ENCODE peak calls at places on chromosomes 12 and 14, in seven cellular contexts. One of them, this sample, is unnamed.

GRCh38 chr12:107328442-107329133 is 235.2 kb upstream of the CRY1 start:
- DNase-seq in HepG2: no peak
- DNase-seq in HCT116: no peak
- DNase-seq in GM12878: no peak
- DNase-seq in SK-N-SH: no peak
- DNase-seq in K562: no peak
- DNase-seq in H1: no peak
- DNase-seq in this sample: no peak

GRCh38 chr12:115472852-115473251 is 788.9 kb upstream of the TBX3 start:
- DNase-seq in HepG2: no peak
- DNase-seq in HCT116: no peak
- DNase-seq in GM12878: no peak
- DNase-seq in SK-N-SH: no peak
- DNase-seq in K562: no peak
- DNase-seq in H1: no peak
- DNase-seq in this sample: no peak

GRCh38 chr12:41034686-41035085 is 153.4 kb upstream of the PDZRN4 start:
- DNase-seq in HepG2: no peak
- DNase-seq in HCT116: no peak
- DNase-seq in GM12878: no peak
- DNase-seq in SK-N-SH: no peak
- DNase-seq in K562: no peak
- DNase-seq in H1: no peak
- DNase-seq in this sample: no peak

GRCh38 chr12:59122784-59123183 is 202.5 kb upstream of the LRIG3 start:
- DNase-seq in HepG2: no peak
- DNase-seq in HCT116: no peak
- DNase-seq in GM12878: no peak
- DNase-seq in SK-N-SH: no peak
- DNase-seq in K562: no peak
- DNase-seq in H1: no peak
- DNase-seq in this sample: no peak

GRCh38 chr14:64465208-64465821 is at the start of gene AKAP5:
- DNase-seq in HepG2: peak; percentile 46
- DNase-seq in HCT116: no peak
- DNase-seq in GM12878: no peak
- DNase-seq in SK-N-SH: peak; percentile 96
- DNase-seq in K562: peak; percentile 88
- DNase-seq in H1: peak; percentile 91
- DNase-seq in this sample: peak; percentile 48

GRCh38 chr14:105364100-105364708 is 34.1 kb upstream of the TEX22 start:
- DNase-seq in HepG2: no peak
- DNase-seq in HCT116: no peak
- DNase-seq in GM12878: no peak
- DNase-seq in SK-N-SH: peak; percentile 95
- DNase-seq in K562: peak; percentile 74
- DNase-seq in H1: no peak
- DNase-seq in this sample: no peak

GRCh38 chr12:59119676-59120075 is 199.4 kb upstream of the LRIG3 start:
- DNase-seq in HepG2: no peak
- DNase-seq in HCT116: no peak
- DNase-seq in GM12878: no peak
- DNase-seq in SK-N-SH: no peak
- DNase-seq in K562: no peak
- DNase-seq in H1: no peak
- DNase-seq in this sample: no peak

GRCh38 chr12:21774358-21775129 is at the start of gene KCNJ8:
- DNase-seq in HepG2: no peak
- DNase-seq in HCT116: no peak
- DNase-seq in GM12878: no peak
- DNase-seq in SK-N-SH: peak; percentile 87
- DNase-seq in K562: peak; percentile 56
- DNase-seq in H1: peak; percentile 75
- DNase-seq in this sample: peak; percentile 91

GRCh38 chr12:57465030-57465746 is 5.6 kb downstream of the GLI1 start:
- DNase-seq in HepG2: no peak
- DNase-seq in HCT116: no peak
- DNase-seq in GM12878: no peak
- DNase-seq in SK-N-SH: no peak
- DNase-seq in K562: no peak
- DNase-seq in H1: no peak
- DNase-seq in this sample: no peak

GRCh38 chr12:29944269-29945000 is 160.7 kb upstream of the TMTC1 start:
- DNase-seq in HepG2: no peak
- DNase-seq in HCT116: no peak
- DNase-seq in GM12878: no peak
- DNase-seq in SK-N-SH: no peak
- DNase-seq in K562: no peak
- DNase-seq in H1: no peak
- DNase-seq in this sample: no peak

GRCh38 chr14:103281496-103282231 is 52.4 kb upstream of the EIF5 start:
- DNase-seq in HepG2: peak; percentile 49
- DNase-seq in HCT116: no peak
- DNase-seq in GM12878: no peak
- DNase-seq in SK-N-SH: peak; percentile 79
- DNase-seq in K562: no peak
- DNase-seq in H1: no peak
- DNase-seq in this sample: peak; percentile 42

GRCh38 chr14:39988939-39989338 is 556.7 kb upstream of the FBXO33 start:
- DNase-seq in HepG2: peak; percentile 64
- DNase-seq in HCT116: peak; percentile 43
- DNase-seq in GM12878: no peak
- DNase-seq in SK-N-SH: no peak
- DNase-seq in K562: no peak
- DNase-seq in H1: no peak
- DNase-seq in this sample: peak; percentile 47

GRCh38 chr12:92701441-92701840 is 1.3 kb upstream of the PLEKHG7 start:
- DNase-seq in HepG2: no peak
- DNase-seq in HCT116: no peak
- DNase-seq in GM12878: no peak
- DNase-seq in SK-N-SH: no peak
- DNase-seq in K562: no peak
- DNase-seq in H1: no peak
- DNase-seq in this sample: no peak

GRCh38 chr14:36028665-36029064 is 147.9 kb downstream of the PTCSC3 start:
- DNase-seq in HepG2: no peak
- DNase-seq in HCT116: no peak
- DNase-seq in GM12878: no peak
- DNase-seq in SK-N-SH: no peak
- DNase-seq in K562: no peak
- DNase-seq in H1: no peak
- DNase-seq in this sample: no peak

GRCh38 chr12:122215789-122216188 is 10.1 kb downstream of the DIABLO start:
- DNase-seq in HepG2: no peak
- DNase-seq in HCT116: no peak
- DNase-seq in GM12878: no peak
- DNase-seq in SK-N-SH: no peak
- DNase-seq in K562: no peak
- DNase-seq in H1: no peak
- DNase-seq in this sample: no peak

GRCh38 chr14:31745741-31746140 is 184.5 kb downstream of the NUBPL start:
- DNase-seq in HepG2: peak; percentile 42
- DNase-seq in HCT116: no peak
- DNase-seq in GM12878: no peak
- DNase-seq in SK-N-SH: no peak
- DNase-seq in K562: no peak
- DNase-seq in H1: no peak
- DNase-seq in this sample: peak; percentile 8

GRCh38 chr12:52391618-52392002 is 6.2 kb upstream of the KRT84 start:
- DNase-seq in HepG2: no peak
- DNase-seq in HCT116: no peak
- DNase-seq in GM12878: no peak
- DNase-seq in SK-N-SH: peak; percentile 73
- DNase-seq in K562: no peak
- DNase-seq in H1: no peak
- DNase-seq in this sample: no peak

GRCh38 chr14:101071493-101071891 is 168.0 kb upstream of the RTL1 start:
- DNase-seq in HepG2: no peak
- DNase-seq in HCT116: no peak
- DNase-seq in GM12878: no peak
- DNase-seq in SK-N-SH: peak; percentile 33
- DNase-seq in K562: no peak
- DNase-seq in H1: peak; percentile 43
- DNase-seq in this sample: no peak

DNA sequence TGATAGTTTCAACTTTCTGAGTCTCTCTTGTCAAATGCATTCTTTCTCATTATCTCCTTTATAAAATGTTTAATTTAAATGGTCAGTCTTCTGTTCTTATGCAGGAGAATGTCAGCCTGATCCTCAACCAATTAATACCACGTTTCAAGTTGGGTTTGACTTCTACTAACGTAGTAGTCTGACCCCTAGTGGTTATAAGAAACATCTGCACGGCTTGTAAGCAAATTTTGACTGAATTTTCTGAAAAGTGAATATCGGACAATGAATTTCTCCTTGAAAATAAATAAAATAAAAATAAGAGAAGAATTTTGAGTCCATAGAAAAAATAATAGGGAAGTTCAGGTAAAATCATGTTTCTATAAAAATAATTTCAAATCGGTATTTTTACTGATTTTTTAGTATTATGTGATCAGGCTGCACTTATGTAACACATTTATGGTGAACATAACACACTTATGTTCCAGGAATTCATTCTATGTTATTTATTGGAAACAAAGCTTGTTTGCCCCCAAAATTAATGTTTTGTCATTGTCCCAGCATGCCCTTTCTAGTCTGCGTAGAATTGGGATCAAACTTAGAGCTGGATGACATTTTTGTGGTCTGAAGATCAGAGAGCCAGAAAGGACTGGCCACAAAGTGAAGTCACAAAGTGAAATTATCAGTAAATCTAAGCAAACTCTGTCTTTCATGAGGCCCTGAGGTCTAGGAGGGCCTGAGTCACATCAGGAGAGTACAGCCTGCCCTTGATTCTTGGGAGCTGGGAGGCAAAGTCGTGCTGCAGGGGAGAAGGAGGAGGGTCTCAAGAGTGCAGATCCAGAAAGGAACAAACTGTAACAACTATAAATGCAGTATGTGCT is 101.2 kb upstream of the STXBP6 start:
- DNase-seq in HepG2: peak; percentile 72
- DNase-seq in HCT116: peak; percentile 6
- DNase-seq in GM12878: peak; percentile 1
- DNase-seq in SK-N-SH: peak; percentile 33
- DNase-seq in K562: peak; percentile 31
- DNase-seq in H1: no peak
- DNase-seq in this sample: no peak
- TF ChIP-seq YY1 in HepG2: no peak
- TF ChIP-seq YY1 in HCT116: no peak
- TF ChIP-seq YY1 in GM12878: no peak
- TF ChIP-seq YY1 in SK-N-SH: no peak
- TF ChIP-seq YY1 in K562: no peak
- TF ChIP-seq YY1 in H1: no peak
- TF ChIP-seq YY1 in this sample: no peak

GRCh38 chr14:104281768-104282301 is 143.4 kb downstream of the KIF26A start:
- DNase-seq in HepG2: no peak
- DNase-seq in HCT116: no peak
- DNase-seq in GM12878: no peak
- DNase-seq in SK-N-SH: no peak
- DNase-seq in K562: no peak
- DNase-seq in H1: peak; percentile 29
- DNase-seq in this sample: no peak

GRCh38 chr14:104280902-104281767 is 142.7 kb downstream of the KIF26A start:
- DNase-seq in HepG2: no peak
- DNase-seq in HCT116: no peak
- DNase-seq in GM12878: no peak
- DNase-seq in SK-N-SH: no peak
- DNase-seq in K562: no peak
- DNase-seq in H1: peak; percentile 45
- DNase-seq in this sample: no peak

GRCh38 chr14:104284107-104284592 is 145.8 kb downstream of the KIF26A start:
- DNase-seq in HepG2: no peak
- DNase-seq in HCT116: no peak
- DNase-seq in GM12878: no peak
- DNase-seq in SK-N-SH: peak; percentile 24
- DNase-seq in K562: no peak
- DNase-seq in H1: no peak
- DNase-seq in this sample: no peak

GRCh38 chr14:104283197-104284106 is 145.1 kb downstream of the KIF26A start:
- DNase-seq in HepG2: no peak
- DNase-seq in HCT116: no peak
- DNase-seq in GM12878: no peak
- DNase-seq in SK-N-SH: no peak
- DNase-seq in K562: no peak
- DNase-seq in H1: no peak
- DNase-seq in this sample: no peak

GRCh38 chr14:104282332-104283196 is 144.2 kb downstream of the KIF26A start:
- DNase-seq in HepG2: no peak
- DNase-seq in HCT116: no peak
- DNase-seq in GM12878: no peak
- DNase-seq in SK-N-SH: no peak
- DNase-seq in K562: no peak
- DNase-seq in H1: no peak
- DNase-seq in this sample: no peak
- H3K27me3 ChIP-seq in HepG2: peaks cover 21% of the 10 kb centered on the region
- H3K27me3 ChIP-seq in HCT116: no peaks in the 10 kb centered on the region
- H3K27me3 ChIP-seq in GM12878: no peaks in the 10 kb centered on the region
- H3K27me3 ChIP-seq in SK-N-SH: no peaks in the 10 kb centered on the region
- H3K27me3 ChIP-seq in K562: peaks cover 15% of the 10 kb centered on the region
- H3K27me3 ChIP-seq in H1: no peaks in the 10 kb centered on the region
- H3K27me3 ChIP-seq in this sample: no peaks in the 10 kb centered on the region

GRCh38 chr12:11747969-11748368 is 98.5 kb downstream of the ETV6 start:
- DNase-seq in HepG2: no peak
- DNase-seq in HCT116: no peak
- DNase-seq in GM12878: no peak
- DNase-seq in SK-N-SH: no peak
- DNase-seq in K562: no peak
- DNase-seq in H1: no peak
- DNase-seq in this sample: no peak
- H3K4me3 ChIP-seq in HepG2: no peak overlapping the region
- H3K4me3 ChIP-seq in HCT116: no peak overlapping the region
- H3K4me3 ChIP-seq in GM12878: peak overlapping the region; percentile 61
- H3K4me3 ChIP-seq in SK-N-SH: no peak overlapping the region
- H3K4me3 ChIP-seq in K562: no peak overlapping the region
- H3K4me3 ChIP-seq in H1: no peak overlapping the region
- H3K4me3 ChIP-seq in this sample: no peak overlapping the region

GRCh38 chr14:68366656-68367055 is 426.2 kb downstream of the ZFP36L1 start:
- DNase-seq in HepG2: no peak
- DNase-seq in HCT116: no peak
- DNase-seq in GM12878: no peak
- DNase-seq in SK-N-SH: no peak
- DNase-seq in K562: no peak
- DNase-seq in H1: no peak
- DNase-seq in this sample: no peak

GRCh38 chr14:68364823-68365222 is 428.0 kb downstream of the ZFP36L1 start:
- DNase-seq in HepG2: no peak
- DNase-seq in HCT116: no peak
- DNase-seq in GM12878: no peak
- DNase-seq in SK-N-SH: no peak
- DNase-seq in K562: no peak
- DNase-seq in H1: no peak
- DNase-seq in this sample: no peak

GRCh38 chr14:68363841-68364711 is 428.8 kb downstream of the ZFP36L1 start:
- DNase-seq in HepG2: peak; percentile 44
- DNase-seq in HCT116: no peak
- DNase-seq in GM12878: no peak
- DNase-seq in SK-N-SH: no peak
- DNase-seq in K562: no peak
- DNase-seq in H1: peak; percentile 81
- DNase-seq in this sample: peak; percentile 76

GRCh38 chr14:68363401-68363800 is 429.5 kb downstream of the ZFP36L1 start:
- DNase-seq in HepG2: no peak
- DNase-seq in HCT116: peak; percentile 13
- DNase-seq in GM12878: no peak
- DNase-seq in SK-N-SH: no peak
- DNase-seq in K562: no peak
- DNase-seq in H1: no peak
- DNase-seq in this sample: no peak

GRCh38 chr14:68365228-68365627 is 427.6 kb downstream of the ZFP36L1 start:
- DNase-seq in HepG2: no peak
- DNase-seq in HCT116: peak; percentile 8
- DNase-seq in GM12878: no peak
- DNase-seq in SK-N-SH: no peak
- DNase-seq in K562: no peak
- DNase-seq in H1: no peak
- DNase-seq in this sample: no peak
- TF ChIP-seq YY1 in HepG2: no peak
- TF ChIP-seq YY1 in HCT116: no peak
- TF ChIP-seq YY1 in GM12878: no peak
- TF ChIP-seq YY1 in SK-N-SH: no peak
- TF ChIP-seq YY1 in K562: no peak
- TF ChIP-seq YY1 in H1: no peak
- TF ChIP-seq YY1 in this sample: no peak